ENCODE peak calls at places on chromosomes 2 and 18, in six cellular contexts. One of them, this sample, is unnamed.

GRCh38 chr2:155708052-155708451 is 624.5 kb downstream of the NR4A2 start:
- DNase-seq in HCT116: peak; percentile 3
- DNase-seq in GM23338: peak; percentile 19
- DNase-seq in sigmoid colon: no peak
- DNase-seq in transverse colon: no peak
- DNase-seq in K562: no peak
- DNase-seq in this sample: no peak

GRCh38 chr18:74551936-74552555 is 17.7 kb downstream of the CNDP1 start:
- DNase-seq in HCT116: peak; percentile 72
- DNase-seq in GM23338: peak; percentile 95
- DNase-seq in sigmoid colon: peak; percentile 87
- DNase-seq in transverse colon: peak; percentile 90
- DNase-seq in K562: peak; percentile 77
- DNase-seq in this sample: peak; percentile 90

GRCh38 chr2:133433455-133434451 is 134.5 kb downstream of the NCKAP5 start:
- DNase-seq in HCT116: no peak
- DNase-seq in GM23338: no peak
- DNase-seq in sigmoid colon: no peak
- DNase-seq in transverse colon: no peak
- DNase-seq in K562: no peak
- DNase-seq in this sample: no peak

GRCh38 chr2:226652388-226652787 is 147.2 kb downstream of the IRS1 start:
- DNase-seq in HCT116: peak; percentile 98
- DNase-seq in GM23338: no peak
- DNase-seq in sigmoid colon: no peak
- DNase-seq in transverse colon: no peak
- DNase-seq in K562: no peak
- DNase-seq in this sample: no peak

GRCh38 chr18:61896118-61896517 is 3.3 kb upstream of the RNF152 start:
- DNase-seq in HCT116: no peak
- DNase-seq in GM23338: no peak
- DNase-seq in sigmoid colon: no peak
- DNase-seq in transverse colon: no peak
- DNase-seq in K562: no peak
- DNase-seq in this sample: no peak

GRCh38 chr2:205177505-205177904 is 504.8 kb upstream of the NRP2 start:
- DNase-seq in HCT116: no peak
- DNase-seq in GM23338: no peak
- DNase-seq in sigmoid colon: no peak
- DNase-seq in transverse colon: no peak
- DNase-seq in K562: no peak
- DNase-seq in this sample: no peak

GRCh38 chr2:168703926-168704325 is 98.5 kb upstream of the NOSTRIN start:
- DNase-seq in HCT116: no peak
- DNase-seq in GM23338: no peak
- DNase-seq in sigmoid colon: no peak
- DNase-seq in transverse colon: no peak
- DNase-seq in K562: no peak
- DNase-seq in this sample: no peak

GRCh38 chr2:23564618-23564967 is 179.6 kb downstream of the KLHL29 start:
- DNase-seq in HCT116: no peak
- DNase-seq in GM23338: no peak
- DNase-seq in sigmoid colon: no peak
- DNase-seq in transverse colon: no peak
- DNase-seq in K562: no peak
- DNase-seq in this sample: no peak

GRCh38 chr2:217653240-217653639 is 349.6 kb downstream of the TNS1 start:
- DNase-seq in HCT116: peak; percentile 46
- DNase-seq in GM23338: no peak
- DNase-seq in sigmoid colon: peak; percentile 87
- DNase-seq in transverse colon: peak; percentile 23
- DNase-seq in K562: no peak
- DNase-seq in this sample: peak; percentile 87

GRCh38 chr18:23879966-23880565 is 134.5 kb upstream of the TTC39C start:
- DNase-seq in HCT116: no peak
- DNase-seq in GM23338: no peak
- DNase-seq in sigmoid colon: no peak
- DNase-seq in transverse colon: no peak
- DNase-seq in K562: no peak
- DNase-seq in this sample: no peak

DNA sequence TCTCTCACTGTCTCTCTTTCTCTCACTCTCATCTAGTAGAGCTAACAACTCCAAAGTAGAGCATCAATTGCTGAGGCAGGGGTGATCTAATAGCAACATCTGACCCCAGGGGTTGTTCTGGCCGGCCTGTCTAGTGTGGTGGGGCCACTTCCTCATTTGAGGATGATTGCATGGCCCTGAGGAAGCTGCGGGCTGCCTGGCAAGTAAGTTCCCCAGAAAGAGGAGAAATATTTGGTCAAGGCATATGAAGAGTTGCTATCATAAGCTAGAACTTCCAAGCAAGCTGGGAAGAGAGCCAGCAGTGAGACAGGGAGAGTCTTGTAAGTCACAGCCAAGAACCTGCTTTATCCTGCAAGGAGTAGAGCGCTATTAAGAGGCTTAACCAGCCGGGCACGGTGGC is 50.8 kb upstream of the TMEM87B start:
- DNase-seq in HCT116: no peak
- DNase-seq in GM23338: no peak
- DNase-seq in sigmoid colon: peak; percentile 78
- DNase-seq in transverse colon: peak; percentile 46
- DNase-seq in K562: no peak
- DNase-seq in this sample: peak; percentile 66
- TF ChIP-seq POLR2AphosphoS5 in HCT116: no peak
- TF ChIP-seq POLR2AphosphoS5 in GM23338: no peak
- TF ChIP-seq POLR2AphosphoS5 in sigmoid colon: no peak
- TF ChIP-seq POLR2AphosphoS5 in transverse colon: no peak
- TF ChIP-seq POLR2AphosphoS5 in K562: no peak
- TF ChIP-seq POLR2AphosphoS5 in this sample: no peak

DNA sequence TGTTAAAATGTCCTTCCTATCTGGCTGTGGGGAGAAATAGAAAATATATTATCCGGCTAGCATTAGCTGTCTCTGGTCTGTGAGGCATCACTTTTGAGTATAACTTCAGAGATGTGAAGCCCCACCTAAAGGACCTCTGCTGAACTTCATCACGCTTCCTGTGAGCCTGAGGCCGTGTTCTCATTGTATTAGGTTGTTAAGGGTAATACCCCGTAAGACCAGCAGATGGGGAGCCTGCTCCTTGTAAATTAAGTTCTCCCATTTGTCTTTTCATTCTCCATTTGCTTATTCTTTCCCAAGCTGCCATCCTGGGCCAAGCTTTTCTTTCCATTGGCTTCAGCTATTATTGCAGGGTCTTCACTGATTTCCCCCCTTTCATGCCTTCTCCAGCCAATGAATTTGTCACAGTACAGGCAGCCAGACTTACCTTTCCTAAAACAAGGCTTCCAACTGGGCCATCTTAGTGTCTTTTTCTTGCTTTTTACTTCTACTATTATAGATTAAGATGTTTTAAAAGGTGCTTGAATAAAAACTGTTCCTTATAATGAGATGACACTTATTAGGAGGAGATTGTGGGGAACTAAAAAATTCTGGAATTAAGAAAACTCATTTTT is 12.4 kb downstream of the NIF3L1 start:
- DNase-seq in HCT116: peak; percentile 87
- DNase-seq in GM23338: peak; percentile 97
- DNase-seq in sigmoid colon: peak; percentile 74
- DNase-seq in transverse colon: peak; percentile 67
- DNase-seq in K562: peak; percentile 84
- DNase-seq in this sample: peak; percentile 67
- TF ChIP-seq CTCF in HCT116: peak; percentile 97
- TF ChIP-seq CTCF in GM23338: peak; percentile 81
- TF ChIP-seq CTCF in sigmoid colon: peak; percentile 39
- TF ChIP-seq CTCF in transverse colon: peak; percentile 80
- TF ChIP-seq CTCF in K562: peak; percentile 92
- TF ChIP-seq CTCF in this sample: peak; percentile 81

DNA sequence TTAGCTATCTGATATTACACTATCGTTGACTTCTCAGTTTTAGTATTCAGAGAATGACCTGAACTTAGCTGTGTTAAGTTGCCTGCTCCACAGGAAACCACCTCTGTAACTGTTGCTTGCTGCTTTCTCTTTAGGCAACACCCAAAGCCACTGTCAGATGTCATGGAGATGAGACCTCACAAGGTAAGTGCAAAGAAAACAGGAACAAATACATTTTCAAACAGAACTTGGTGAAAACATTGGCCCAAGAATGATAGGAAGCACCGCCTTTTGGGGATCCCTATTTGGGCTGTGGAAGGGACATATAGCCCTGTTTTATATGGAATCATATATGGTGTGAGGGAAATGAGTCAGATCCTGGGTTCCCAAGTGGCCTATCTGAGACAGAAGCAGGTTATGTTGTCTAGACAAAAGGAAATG is 143.4 kb downstream of the UBE2E3 start:
- DNase-seq in HCT116: no peak
- DNase-seq in GM23338: peak; percentile 14
- DNase-seq in sigmoid colon: no peak
- DNase-seq in transverse colon: peak; percentile 17
- DNase-seq in K562: no peak
- DNase-seq in this sample: no peak
- H3K4me3 ChIP-seq in HCT116: no peak overlapping the region
- H3K4me3 ChIP-seq in GM23338: no peak overlapping the region
- H3K4me3 ChIP-seq in sigmoid colon: no peak overlapping the region
- H3K4me3 ChIP-seq in transverse colon: no peak overlapping the region
- H3K4me3 ChIP-seq in K562: no peak overlapping the region
- H3K4me3 ChIP-seq in this sample: no peak overlapping the region

DNA sequence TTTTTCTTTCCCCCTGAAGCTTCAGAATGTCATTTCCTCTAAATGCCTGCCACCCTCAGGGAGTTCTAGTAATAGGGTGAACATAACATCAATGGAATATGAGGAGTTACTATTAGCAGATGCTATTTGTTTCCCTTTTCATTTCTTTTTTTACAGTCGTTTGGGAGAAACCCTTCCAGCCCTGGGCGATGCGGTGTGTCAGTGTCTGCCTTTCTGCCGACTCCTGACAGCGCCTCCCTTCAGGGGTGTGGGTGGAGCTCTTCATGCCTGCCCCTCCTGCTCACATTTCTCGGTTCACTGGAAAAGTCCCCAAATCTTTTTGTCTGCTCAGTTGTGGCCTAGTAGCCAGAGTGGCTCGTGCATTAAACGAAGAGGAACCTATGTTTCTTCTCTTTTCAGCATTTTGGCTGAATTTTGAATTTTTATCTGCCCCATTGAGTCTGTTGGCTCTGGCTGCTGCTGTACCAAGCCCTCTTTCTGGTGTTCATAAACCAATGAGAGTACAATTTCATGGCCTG is 72.3 kb downstream of the FMNL2 start:
- DNase-seq in HCT116: no peak
- DNase-seq in GM23338: peak; percentile 77
- DNase-seq in sigmoid colon: peak; percentile 73
- DNase-seq in transverse colon: peak; percentile 38
- DNase-seq in K562: peak; percentile 4
- DNase-seq in this sample: no peak
- TF ChIP-seq POLR2AphosphoS5 in HCT116: no peak
- TF ChIP-seq POLR2AphosphoS5 in GM23338: no peak
- TF ChIP-seq POLR2AphosphoS5 in sigmoid colon: no peak
- TF ChIP-seq POLR2AphosphoS5 in transverse colon: no peak
- TF ChIP-seq POLR2AphosphoS5 in K562: no peak
- TF ChIP-seq POLR2AphosphoS5 in this sample: no peak

GRCh38 chr2:64312622-64312948 is 141.4 kb upstream of the LGALSL start:
- DNase-seq in HCT116: no peak
- DNase-seq in GM23338: no peak
- DNase-seq in sigmoid colon: no peak
- DNase-seq in transverse colon: no peak
- DNase-seq in K562: no peak
- DNase-seq in this sample: no peak

GRCh38 chr2:64315561-64315960 is 138.4 kb upstream of the LGALSL start:
- DNase-seq in HCT116: no peak
- DNase-seq in GM23338: no peak
- DNase-seq in sigmoid colon: no peak
- DNase-seq in transverse colon: no peak
- DNase-seq in K562: no peak
- DNase-seq in this sample: no peak

GRCh38 chr2:64313311-64313710 is 140.7 kb upstream of the LGALSL start:
- DNase-seq in HCT116: no peak
- DNase-seq in GM23338: no peak
- DNase-seq in sigmoid colon: no peak
- DNase-seq in transverse colon: no peak
- DNase-seq in K562: no peak
- DNase-seq in this sample: no peak

GRCh38 chr2:64311948-64312621 is 141.9 kb upstream of the LGALSL start:
- DNase-seq in HCT116: peak; percentile 71
- DNase-seq in GM23338: peak; percentile 56
- DNase-seq in sigmoid colon: peak; percentile 88
- DNase-seq in transverse colon: peak; percentile 78
- DNase-seq in K562: peak; percentile 33
- DNase-seq in this sample: peak; percentile 88

GRCh38 chr2:64311191-64311910 is 142.6 kb upstream of the LGALSL start:
- DNase-seq in HCT116: no peak
- DNase-seq in GM23338: peak; percentile 29
- DNase-seq in sigmoid colon: no peak
- DNase-seq in transverse colon: no peak
- DNase-seq in K562: no peak
- DNase-seq in this sample: no peak
- TF ChIP-seq CTCF in HCT116: no peak
- TF ChIP-seq CTCF in GM23338: no peak
- TF ChIP-seq CTCF in sigmoid colon: no peak
- TF ChIP-seq CTCF in transverse colon: no peak
- TF ChIP-seq CTCF in K562: no peak
- TF ChIP-seq CTCF in this sample: no peak

DNA sequence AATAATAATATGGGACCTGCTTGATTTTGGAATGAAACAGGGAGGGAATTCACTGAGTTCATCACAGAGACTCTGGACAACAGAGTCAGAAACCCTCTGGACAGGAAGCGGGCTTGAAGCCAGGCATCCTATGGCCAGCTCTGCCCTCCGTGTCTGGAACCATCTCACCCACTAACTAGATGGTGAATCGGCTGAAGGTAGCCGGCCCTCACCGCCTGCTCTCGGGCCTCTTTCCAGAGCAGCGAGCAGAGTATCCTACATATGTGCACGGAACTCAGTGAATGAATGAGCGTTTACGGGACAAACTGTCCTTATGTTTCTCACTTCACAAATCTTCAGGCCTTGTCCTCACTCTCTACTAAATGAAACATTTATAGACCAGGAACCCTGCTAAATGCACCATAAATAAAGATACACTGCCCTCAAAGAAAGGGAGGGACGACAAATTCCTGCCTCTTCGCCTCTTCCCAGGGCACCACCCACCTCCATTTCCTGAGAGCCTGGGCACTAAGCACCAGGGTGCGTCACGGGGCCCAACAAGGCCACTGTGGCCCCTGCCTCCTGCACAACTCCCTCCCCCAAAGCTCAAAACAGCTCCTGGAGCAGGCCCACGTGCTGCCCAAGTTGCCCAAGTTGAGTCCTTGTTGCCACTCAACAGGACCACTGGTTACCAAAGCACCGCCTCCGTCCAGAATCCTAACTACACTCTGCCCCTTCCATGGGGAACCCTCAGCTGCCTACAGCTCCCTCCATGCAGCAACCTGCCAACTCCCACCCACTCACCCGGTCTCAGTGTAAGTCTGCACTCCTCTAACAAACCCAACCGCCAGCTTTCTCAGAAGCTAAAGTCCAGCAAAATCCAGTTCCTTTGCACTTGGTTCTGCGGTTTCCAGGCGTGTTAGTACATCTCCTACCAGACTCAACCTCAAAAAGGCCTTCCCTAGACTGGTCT is 1.7 kb downstream of the TBC1D8 start:
- DNase-seq in HCT116: no peak
- DNase-seq in GM23338: peak; percentile 32
- DNase-seq in sigmoid colon: no peak
- DNase-seq in transverse colon: no peak
- DNase-seq in K562: no peak
- DNase-seq in this sample: no peak
- H3K4me3 ChIP-seq in HCT116: peak overlapping the region; percentile 80
- H3K4me3 ChIP-seq in GM23338: peak overlapping the region; percentile 97
- H3K4me3 ChIP-seq in sigmoid colon: peak overlapping the region; percentile 83
- H3K4me3 ChIP-seq in transverse colon: peak overlapping the region; percentile 55
- H3K4me3 ChIP-seq in K562: no peak overlapping the region
- H3K4me3 ChIP-seq in this sample: peak overlapping the region; percentile 80